ENCODE peak calls at places on chromosomes 12 and 14, in four cellular contexts. E, M, K and B are unnamed samples.

GRCh38 chr12:103586132-103586531 is 941 bp upstream of the STAB2 start:
- DNase-seq in E (no peak), M (no peak), K (no peak), B (no peak)

GRCh38 chr14:99476864-99477263 is 3.8 kb downstream of the SETD3 start:
- DNase-seq in E (peak; percentile 47), M (no peak), K (no peak), B (no peak)

GRCh38 chr12:121805800-121806555 is 2.2 kb downstream of the SETD1B start:
- DNase-seq in E (no peak), M (peak; percentile 54), K (no peak), B (no peak)

GRCh38 chr12:96687719-96688118 is 198.3 kb downstream of the CFAP54 start:
- DNase-seq in E (no peak), M (no peak), K (no peak), B (no peak)

GRCh38 chr14:63276492-63277342 is 42.0 kb downstream of the GPHB5 start:
- DNase-seq in E (peak; percentile 64), M (no peak), K (peak; percentile 78), B (peak; percentile 64)

GRCh38 chr14:67961676-67962075 is 142.1 kb downstream of the RAD51B start:
- DNase-seq in E (no peak), M (no peak), K (no peak), B (no peak)

GRCh38 chr12:64110864-64111263 is 111.2 kb downstream of the KICS2 start:
- DNase-seq in E (peak; percentile 19), M (no peak), K (no peak), B (no peak)

GRCh38 chr14:32826404-32827082 is 112.1 kb upstream of the NPAS3 start:
- DNase-seq in E (no peak), M (no peak), K (peak; percentile 61), B (peak; percentile 22)

GRCh38 chr12:79326663-79327062 is 364.1 kb downstream of the PAWR start:
- DNase-seq in E (no peak), M (no peak), K (no peak), B (no peak)

GRCh38 chr14:71317385-71318096 is 410.3 kb downstream of the PCNX1 start:
- DNase-seq in E (no peak), M (no peak), K (no peak), B (no peak)

GRCh38 chr14:24463806-24464785 is 21.5 kb upstream of the SDR39U1 start:
- DNase-seq in E (no peak), M (no peak), K (no peak), B (no peak)

GRCh38 chr12:123329799-123330198 is 34.8 kb downstream of the SBNO1 start:
- DNase-seq in E (no peak), M (no peak), K (no peak), B (no peak)

GRCh38 chr12:48183876-48184548 is 568 bp downstream of the CCDC184 start:
- DNase-seq in E (no peak), M (peak; percentile 27), K (peak; percentile 54), B (peak; percentile 78)

GRCh38 chr14:23248601-23249000 is 10.9 kb downstream of the RNF212B start:
- DNase-seq in E (no peak), M (no peak), K (no peak), B (no peak)

GRCh38 chr12:45208604-45209487 is 7.0 kb upstream of the ANO6 start:
- DNase-seq in E (peak; percentile 84), M (no peak), K (no peak), B (no peak)

GRCh38 chr14:100523536-100524025 is 63.6 kb downstream of the BEGAIN start:
- DNase-seq in E (no peak), M (no peak), K (no peak), B (peak; percentile 15)

GRCh38 chr12:64450711-64451486 is 1.0 kb upstream of the TBK1 start:
- DNase-seq in E (peak; percentile 19), M (no peak), K (peak; percentile 57), B (peak; percentile 37)

GRCh38 chr12:118346895-118347294 is 25.8 kb downstream of the TAOK3 start:
- DNase-seq in E (no peak), M (no peak), K (no peak), B (no peak)

GRCh38 chr12:24738436-24738835 is 210.5 kb downstream of the BCAT1 start:
- DNase-seq in E (peak; percentile 40), M (no peak), K (no peak), B (no peak)

GRCh38 chr14:70097576-70098256 is 91.0 kb downstream of the SLC8A3 start:
- DNase-seq in E (no peak), M (no peak), K (no peak), B (no peak)

GRCh38 chr14:50795909-50796308 is 35.1 kb downstream of the NIN start:
- DNase-seq in E (no peak), M (no peak), K (no peak), B (no peak)

GRCh38 chr12:3604750-3605638 is 114.0 kb downstream of the PRMT8 start:
- DNase-seq in E (no peak), M (no peak), K (peak; percentile 67), B (peak; percentile 74)

GRCh38 chr14:26199599-26200370 is 398.0 kb downstream of the NOVA1 start:
- DNase-seq in E (no peak), M (no peak), K (no peak), B (no peak)

GRCh38 chr12:40730281-40730680 is 38.0 kb downstream of the CNTN1 start:
- DNase-seq in E (no peak), M (no peak), K (no peak), B (no peak)

GRCh38 chr12:52090291-52090690 is 10.8 kb downstream of the SMIM41 start:
- DNase-seq in E (no peak), M (no peak), K (no peak), B (peak; percentile 43)

GRCh38 chr14:50475460-50475859 is 56.9 kb downstream of the MAP4K5 start:
- DNase-seq in E (peak; percentile 54), M (no peak), K (no peak), B (no peak)

DNA sequence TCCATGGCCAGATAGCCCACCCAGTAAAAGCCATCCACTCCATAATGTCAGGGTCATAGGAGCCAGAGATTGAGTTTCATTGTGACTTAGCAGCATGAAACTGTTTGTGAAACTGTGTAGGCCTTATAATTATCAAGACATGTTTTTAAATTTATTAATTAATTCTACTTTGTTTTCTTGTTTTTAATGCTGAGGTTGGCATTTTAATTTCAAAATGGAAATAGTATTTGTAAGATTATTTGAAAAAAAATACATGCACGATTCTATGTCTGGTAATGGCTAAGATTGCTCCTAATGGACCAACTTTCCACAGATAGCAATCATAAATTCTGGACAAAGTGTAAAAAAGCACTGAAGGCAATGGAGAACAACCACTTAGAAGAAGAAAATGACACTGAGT is 67.1 kb downstream of the GPR137C start:
- DNase-seq in E (no peak), M (no peak), K (no peak), B (no peak)
- H3K4me3 ChIP-seq in E (no peak overlapping the region), M (no peak overlapping the region), K (no peak overlapping the region), B (no peak overlapping the region)

DNA sequence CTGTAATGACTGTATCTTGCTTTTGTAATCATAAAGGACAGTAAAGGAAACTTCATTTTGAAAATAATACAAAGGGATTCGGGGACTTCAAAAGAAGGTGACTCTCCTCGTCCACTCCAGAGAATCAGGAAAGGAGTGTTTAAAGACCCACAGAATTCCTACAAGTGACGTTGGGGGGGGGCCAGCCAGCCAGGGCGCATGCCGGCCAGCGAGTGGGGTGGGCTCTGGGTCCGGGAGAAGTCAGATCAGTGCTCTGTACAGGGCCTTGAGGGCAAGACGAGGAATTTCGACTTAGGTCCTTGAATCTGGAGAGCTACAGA is 1.0 kb upstream of the CD9 start:
- DNase-seq in E (no peak), M (no peak), K (no peak), B (no peak)
- H3K4me3 ChIP-seq in E (no peak overlapping the region), M (no peak overlapping the region), K (peak overlapping the region; percentile 95), B (peak overlapping the region; percentile 89)

GRCh38 chr12:25960926-25961325 is 2.4 kb downstream of the RASSF8 start:
- DNase-seq in E (peak; percentile 19), M (no peak), K (no peak), B (no peak)
- H3K4me3 ChIP-seq in E (peak overlapping the region; percentile 94), M (no peak overlapping the region), K (peak overlapping the region; percentile 97), B (no peak overlapping the region)

DNA sequence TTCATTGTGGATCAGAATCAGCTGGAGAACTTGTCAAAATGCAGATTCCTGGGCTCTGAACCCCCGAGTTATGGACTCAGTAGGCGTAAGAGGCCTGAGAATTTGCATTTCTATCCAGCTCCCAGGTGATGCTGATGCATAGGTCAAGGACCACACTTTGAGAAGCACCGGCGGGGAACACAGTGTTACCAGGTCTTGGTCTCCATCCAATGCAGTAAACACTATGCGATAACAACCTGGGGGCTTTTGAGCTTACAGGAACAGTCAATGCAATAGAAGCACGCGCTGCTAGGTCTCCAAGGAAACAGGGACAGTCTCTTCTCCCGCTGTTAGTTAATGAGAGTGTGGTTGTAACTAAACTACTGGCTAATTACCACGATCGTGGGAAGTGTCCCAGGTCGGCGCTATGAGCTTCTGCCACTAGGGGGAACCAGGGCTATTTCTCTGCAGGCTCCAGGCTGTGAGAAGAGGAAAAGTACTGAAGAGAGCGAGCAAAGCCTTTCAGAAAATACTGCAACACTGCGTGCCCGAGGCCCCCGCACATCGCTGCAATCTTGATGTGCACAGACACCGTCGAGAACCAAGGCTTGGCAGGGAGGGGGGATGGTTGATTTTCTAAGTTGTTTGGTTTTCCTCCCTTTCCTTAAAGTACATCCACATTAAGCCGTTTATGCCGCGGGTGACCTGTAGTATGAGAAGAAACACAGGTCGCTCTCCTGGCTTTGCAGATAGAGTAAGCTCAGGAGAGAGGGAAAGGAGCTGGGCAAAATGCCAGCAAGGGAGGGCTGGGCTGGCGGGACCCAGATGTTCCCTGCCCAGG is 52.0 kb upstream of the KCNA1 start:
- DNase-seq in E (peak; percentile 63), M (peak; percentile 59), K (peak; percentile 92), B (peak; percentile 83)
- H3K4me3 ChIP-seq in E (no peak overlapping the region), M (peak overlapping the region; percentile 3), K (peak overlapping the region; percentile 46), B (no peak overlapping the region)

DNA sequence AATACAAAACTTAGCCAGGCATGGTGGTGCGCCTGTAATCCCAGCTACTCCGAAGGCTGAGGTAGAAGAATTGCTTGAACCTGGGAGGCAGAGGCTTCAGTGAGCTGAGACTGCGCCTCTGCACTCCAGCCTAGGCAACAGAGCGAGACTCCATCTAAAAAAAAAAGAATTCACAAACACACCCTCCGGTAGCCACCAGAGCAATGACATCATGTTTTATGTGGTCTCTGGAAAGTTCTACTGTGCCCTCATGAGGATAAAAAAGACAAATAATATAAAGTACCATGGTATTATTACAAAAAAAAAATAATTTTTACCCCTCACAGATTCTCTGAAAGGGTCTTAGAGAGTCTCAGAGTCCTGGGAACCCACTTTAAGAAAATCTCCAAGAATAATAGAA is 81.5 kb downstream of the OSBPL8 start:
- DNase-seq in E (no peak), M (no peak), K (no peak), B (no peak)
- H3K4me3 ChIP-seq in E (no peak overlapping the region), M (no peak overlapping the region), K (no peak overlapping the region), B (no peak overlapping the region)

GRCh38 chr14:61525293-61526011 is 169.9 kb upstream of the HIF1A start:
- DNase-seq in E (peak; percentile 52), M (peak; percentile 65), K (no peak), B (no peak)

GRCh38 chr14:61524211-61524806 is 171.0 kb upstream of the HIF1A start:
- DNase-seq in E (peak; percentile 74), M (no peak), K (no peak), B (no peak)

GRCh38 chr14:61526405-61527312 is 168.7 kb upstream of the HIF1A start:
- DNase-seq in E (no peak), M (no peak), K (no peak), B (no peak)

GRCh38 chr14:61523751-61524150 is 171.6 kb upstream of the HIF1A start:
- DNase-seq in E (no peak), M (no peak), K (no peak), B (no peak)

GRCh38 chr14:61524936-61525292 is 170.4 kb upstream of the HIF1A start:
- DNase-seq in E (no peak), M (no peak), K (no peak), B (no peak)
- H3K4me3 ChIP-seq in E (no peak overlapping the region), M (no peak overlapping the region), K (no peak overlapping the region), B (no peak overlapping the region)